ENCODE peak calls at places on chromosomes 11 and 22, in four cellular contexts. E is body of pancreas; L is NCI-H524; J is stimulated activated CD8-positive, alpha-beta memory T cell treated with anti-CD3 and anti-CD28 coated beads, Interleukin-2, amount 100 ng/mL, for 1 hour. K is an unnamed sample.

GRCh38 chr11:33778682-33779081 is 4.4 kb upstream of the FBXO3 start:
- DNase-seq in L (peak), E (no peak), J (no peak), K (no peak)

GRCh38 chr22:46300491-46300890 is 3.8 kb downstream of the GTSE1 start:
- DNase-seq in L (no peak), E (no peak), J (no peak), K (no peak)

GRCh38 chr22:41226728-41227655 is 13.7 kb downstream of the CHADL start:
- DNase-seq in J (no peak), L (no peak), E (no peak), K (no peak)

GRCh38 chr11:69244286-69244685 is 49.7 kb upstream of the MYEOV start:
- DNase-seq in L (no peak), J (no peak), E (no peak), K (no peak)

GRCh38 chr11:112173152-112173551 is 2.2 kb upstream of the BCO2 start:
- DNase-seq in L (peak), J (no peak), E (no peak), K (no peak)

GRCh38 chr11:61687420-61687819 is 7.2 kb downstream of the DAGLA start:
- DNase-seq in E (peak), J (no peak), L (no peak), K (no peak)

GRCh38 chr11:122853971-122854446 is 15.7 kb downstream of the CRTAM start:
- DNase-seq in J (no peak), E (peak), L (peak), K (peak)

GRCh38 chr11:126416542-126417090 is 61.1 kb downstream of the ST3GAL4 start:
- DNase-seq in J (peak), L (peak), E (peak), K (no peak)

GRCh38 chr11:46134540-46134939 is 13.3 kb upstream of the PHF21A start:
- DNase-seq in E (no peak), L (no peak), J (no peak), K (no peak)